ENCODE peak calls at places on chromosome 4, in ten cellular contexts. One of them, this sample, is unnamed.
A peak's percentile ranks its signal among the peaks of the same experiment; 100 is the strongest.

GRCh38 chr4:102174800-102175199 is 170.5 kb downstream of the SLC39A8 start:
- DNase-seq in stomach: no peak
- DNase-seq in HFF-Myc: no peak
- DNase-seq in fibroblast of mammary gland: peak; percentile 38
- DNase-seq in CD4-positive, alpha-beta T cell: no peak
- DNase-seq in cardiac muscle cell: peak; percentile 21
- DNase-seq in astrocyte of the spinal cord: peak; percentile 66
- DNase-seq in tibial artery: no peak
- DNase-seq in upper lobe of right lung: no peak
- DNase-seq in heart left ventricle: no peak
- DNase-seq in this sample: no peak

GRCh38 chr4:142405021-142405991 is 440.8 kb downstream of the INPP4B start:
- DNase-seq in CD4-positive, alpha-beta T cell: peak; percentile 11
- DNase-seq in cardiac muscle cell: peak; percentile 80
- DNase-seq in tibial artery: peak; percentile 43
- DNase-seq in heart left ventricle: peak; percentile 45
- DNase-seq in upper lobe of right lung: no peak
- DNase-seq in astrocyte of the spinal cord: peak; percentile 85
- DNase-seq in fibroblast of mammary gland: peak; percentile 74
- DNase-seq in HFF-Myc: peak; percentile 74
- DNase-seq in stomach: peak; percentile 38
- DNase-seq in this sample: peak; percentile 74

GRCh38 chr4:109118635-109119034 is 183.8 kb downstream of the COL25A1 start:
- DNase-seq in cardiac muscle cell: no peak
- DNase-seq in fibroblast of mammary gland: no peak
- DNase-seq in CD4-positive, alpha-beta T cell: no peak
- DNase-seq in HFF-Myc: no peak
- DNase-seq in stomach: no peak
- DNase-seq in tibial artery: no peak
- DNase-seq in upper lobe of right lung: no peak
- DNase-seq in heart left ventricle: no peak
- DNase-seq in astrocyte of the spinal cord: no peak
- DNase-seq in this sample: no peak

GRCh38 chr4:142840516-142841123 is 5.5 kb downstream of the INPP4B start:
- DNase-seq in upper lobe of right lung: no peak
- DNase-seq in tibial artery: no peak
- DNase-seq in HFF-Myc: no peak
- DNase-seq in stomach: no peak
- DNase-seq in CD4-positive, alpha-beta T cell: no peak
- DNase-seq in heart left ventricle: no peak
- DNase-seq in astrocyte of the spinal cord: peak; percentile 66
- DNase-seq in cardiac muscle cell: peak; percentile 69
- DNase-seq in fibroblast of mammary gland: peak; percentile 70
- DNase-seq in this sample: peak; percentile 31

GRCh38 chr4:40909363-40909876 is 159.7 kb downstream of the NSUN7 start:
- DNase-seq in HFF-Myc: peak; percentile 73
- DNase-seq in fibroblast of mammary gland: peak; percentile 83
- DNase-seq in cardiac muscle cell: peak; percentile 70
- DNase-seq in tibial artery: no peak
- DNase-seq in upper lobe of right lung: no peak
- DNase-seq in CD4-positive, alpha-beta T cell: no peak
- DNase-seq in astrocyte of the spinal cord: peak; percentile 77
- DNase-seq in heart left ventricle: no peak
- DNase-seq in stomach: no peak
- DNase-seq in this sample: peak; percentile 78

GRCh38 chr4:134935320-134935719 is 733.7 kb upstream of the PABPC4L start:
- DNase-seq in tibial artery: no peak
- DNase-seq in heart left ventricle: no peak
- DNase-seq in fibroblast of mammary gland: no peak
- DNase-seq in upper lobe of right lung: no peak
- DNase-seq in HFF-Myc: no peak
- DNase-seq in cardiac muscle cell: peak; percentile 11
- DNase-seq in astrocyte of the spinal cord: no peak
- DNase-seq in stomach: peak; percentile 26
- DNase-seq in CD4-positive, alpha-beta T cell: no peak
- DNase-seq in this sample: peak; percentile 19

GRCh38 chr4:15003891-15004700 is 1.8 kb downstream of the CPEB2 start:
- DNase-seq in astrocyte of the spinal cord: no peak
- DNase-seq in upper lobe of right lung: peak; percentile 79
- DNase-seq in HFF-Myc: no peak
- DNase-seq in CD4-positive, alpha-beta T cell: peak; percentile 35
- DNase-seq in tibial artery: peak; percentile 44
- DNase-seq in heart left ventricle: peak; percentile 51
- DNase-seq in stomach: peak; percentile 49
- DNase-seq in cardiac muscle cell: peak; percentile 29
- DNase-seq in fibroblast of mammary gland: no peak
- DNase-seq in this sample: peak; percentile 56

GRCh38 chr4:108129226-108129625 is 39.5 kb downstream of the LEF1 start:
- DNase-seq in upper lobe of right lung: no peak
- DNase-seq in cardiac muscle cell: no peak
- DNase-seq in heart left ventricle: no peak
- DNase-seq in HFF-Myc: no peak
- DNase-seq in CD4-positive, alpha-beta T cell: no peak
- DNase-seq in tibial artery: no peak
- DNase-seq in fibroblast of mammary gland: no peak
- DNase-seq in astrocyte of the spinal cord: no peak
- DNase-seq in stomach: no peak
- DNase-seq in this sample: no peak

GRCh38 chr4:119971763-119972162 is 94.9 kb downstream of the MAD2L1 start:
- DNase-seq in heart left ventricle: no peak
- DNase-seq in astrocyte of the spinal cord: no peak
- DNase-seq in cardiac muscle cell: no peak
- DNase-seq in tibial artery: no peak
- DNase-seq in CD4-positive, alpha-beta T cell: no peak
- DNase-seq in fibroblast of mammary gland: no peak
- DNase-seq in stomach: no peak
- DNase-seq in HFF-Myc: no peak
- DNase-seq in upper lobe of right lung: no peak
- DNase-seq in this sample: no peak

GRCh38 chr4:13849778-13850177 is 222.3 kb upstream of the BOD1L1 start:
- DNase-seq in fibroblast of mammary gland: no peak
- DNase-seq in CD4-positive, alpha-beta T cell: no peak
- DNase-seq in stomach: no peak
- DNase-seq in tibial artery: no peak
- DNase-seq in upper lobe of right lung: no peak
- DNase-seq in astrocyte of the spinal cord: no peak
- DNase-seq in HFF-Myc: no peak
- DNase-seq in heart left ventricle: no peak
- DNase-seq in cardiac muscle cell: no peak
- DNase-seq in this sample: no peak

GRCh38 chr4:183362036-183362435 is 39.8 kb upstream of the CLDN24 start:
- DNase-seq in stomach: no peak
- DNase-seq in CD4-positive, alpha-beta T cell: no peak
- DNase-seq in cardiac muscle cell: no peak
- DNase-seq in HFF-Myc: no peak
- DNase-seq in heart left ventricle: no peak
- DNase-seq in upper lobe of right lung: no peak
- DNase-seq in fibroblast of mammary gland: no peak
- DNase-seq in tibial artery: no peak
- DNase-seq in astrocyte of the spinal cord: no peak
- DNase-seq in this sample: no peak

GRCh38 chr4:183360161-183360919 is 38.1 kb upstream of the CLDN24 start:
- DNase-seq in cardiac muscle cell: peak; percentile 69
- DNase-seq in heart left ventricle: no peak
- DNase-seq in HFF-Myc: no peak
- DNase-seq in stomach: no peak
- DNase-seq in astrocyte of the spinal cord: peak; percentile 38
- DNase-seq in tibial artery: no peak
- DNase-seq in CD4-positive, alpha-beta T cell: no peak
- DNase-seq in fibroblast of mammary gland: peak; percentile 52
- DNase-seq in upper lobe of right lung: peak; percentile 9
- DNase-seq in this sample: no peak

GRCh38 chr4:183366436-183366835 is 44.2 kb upstream of the CLDN24 start:
- DNase-seq in astrocyte of the spinal cord: no peak
- DNase-seq in heart left ventricle: no peak
- DNase-seq in upper lobe of right lung: no peak
- DNase-seq in HFF-Myc: no peak
- DNase-seq in fibroblast of mammary gland: no peak
- DNase-seq in tibial artery: no peak
- DNase-seq in cardiac muscle cell: no peak
- DNase-seq in stomach: no peak
- DNase-seq in CD4-positive, alpha-beta T cell: no peak
- DNase-seq in this sample: no peak

GRCh38 chr4:183364025-183364424 is 41.8 kb upstream of the CLDN24 start:
- DNase-seq in fibroblast of mammary gland: no peak
- DNase-seq in stomach: no peak
- DNase-seq in heart left ventricle: no peak
- DNase-seq in tibial artery: no peak
- DNase-seq in astrocyte of the spinal cord: no peak
- DNase-seq in cardiac muscle cell: no peak
- DNase-seq in HFF-Myc: no peak
- DNase-seq in upper lobe of right lung: no peak
- DNase-seq in CD4-positive, alpha-beta T cell: no peak
- DNase-seq in this sample: no peak

DNA sequence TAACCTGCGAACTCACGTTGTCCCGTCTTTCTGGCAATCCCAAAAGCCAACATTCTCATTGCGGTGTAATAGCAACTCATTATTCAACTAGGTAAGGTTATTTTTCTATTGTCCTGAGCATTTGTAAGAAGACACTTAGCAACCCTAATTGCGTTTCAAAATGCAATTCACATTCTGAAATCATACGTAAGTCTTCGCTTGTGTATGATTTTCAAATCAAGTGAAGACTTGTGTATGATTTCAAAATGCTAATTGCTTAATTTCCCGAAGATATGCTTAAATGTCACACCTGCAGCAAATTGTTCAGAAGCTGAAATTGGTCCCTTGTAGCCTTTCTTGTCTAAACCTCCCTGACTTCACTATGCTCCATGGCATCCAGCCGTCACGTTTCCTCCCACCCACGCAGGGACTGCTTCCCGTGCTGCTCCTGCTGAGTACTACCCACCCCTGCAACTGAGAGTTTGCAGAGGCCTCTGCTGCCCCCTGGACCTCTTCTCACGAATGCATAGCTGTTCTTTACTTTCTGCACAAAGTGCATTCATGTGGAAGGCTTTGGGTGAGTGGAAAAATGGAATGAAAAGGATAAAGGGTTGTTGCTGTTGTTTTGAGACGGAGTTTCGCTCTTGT is 40.8 kb upstream of the CLDN24 start:
- DNase-seq in upper lobe of right lung: no peak
- DNase-seq in tibial artery: no peak
- DNase-seq in astrocyte of the spinal cord: peak; percentile 16
- DNase-seq in CD4-positive, alpha-beta T cell: no peak
- DNase-seq in cardiac muscle cell: peak; percentile 68
- DNase-seq in fibroblast of mammary gland: peak; percentile 49
- DNase-seq in stomach: no peak
- DNase-seq in HFF-Myc: no peak
- DNase-seq in heart left ventricle: no peak
- DNase-seq in this sample: no peak
- TF ChIP-seq CTCF in upper lobe of right lung: no peak
- TF ChIP-seq CTCF in tibial artery: no peak
- TF ChIP-seq CTCF in astrocyte of the spinal cord: peak; percentile 25
- TF ChIP-seq CTCF in CD4-positive, alpha-beta T cell: no peak
- TF ChIP-seq CTCF in cardiac muscle cell: peak; percentile 46
- TF ChIP-seq CTCF in fibroblast of mammary gland: peak; percentile 30
- TF ChIP-seq CTCF in stomach: no peak
- TF ChIP-seq CTCF in HFF-Myc: peak; percentile 36
- TF ChIP-seq CTCF in heart left ventricle: no peak
- TF ChIP-seq CTCF in this sample: no peak

GRCh38 chr4:72527038-72527646 is 41.9 kb downstream of the ADAMTS3 start:
- DNase-seq in tibial artery: no peak
- DNase-seq in CD4-positive, alpha-beta T cell: no peak
- DNase-seq in stomach: no peak
- DNase-seq in fibroblast of mammary gland: no peak
- DNase-seq in astrocyte of the spinal cord: no peak
- DNase-seq in heart left ventricle: no peak
- DNase-seq in cardiac muscle cell: no peak
- DNase-seq in HFF-Myc: no peak
- DNase-seq in upper lobe of right lung: no peak
- DNase-seq in this sample: no peak
- TF ChIP-seq CTCF in tibial artery: no peak
- TF ChIP-seq CTCF in CD4-positive, alpha-beta T cell: no peak
- TF ChIP-seq CTCF in stomach: no peak
- TF ChIP-seq CTCF in fibroblast of mammary gland: no peak
- TF ChIP-seq CTCF in astrocyte of the spinal cord: no peak
- TF ChIP-seq CTCF in heart left ventricle: no peak
- TF ChIP-seq CTCF in cardiac muscle cell: no peak
- TF ChIP-seq CTCF in HFF-Myc: no peak
- TF ChIP-seq CTCF in upper lobe of right lung: peak; percentile 11
- TF ChIP-seq CTCF in this sample: no peak

DNA sequence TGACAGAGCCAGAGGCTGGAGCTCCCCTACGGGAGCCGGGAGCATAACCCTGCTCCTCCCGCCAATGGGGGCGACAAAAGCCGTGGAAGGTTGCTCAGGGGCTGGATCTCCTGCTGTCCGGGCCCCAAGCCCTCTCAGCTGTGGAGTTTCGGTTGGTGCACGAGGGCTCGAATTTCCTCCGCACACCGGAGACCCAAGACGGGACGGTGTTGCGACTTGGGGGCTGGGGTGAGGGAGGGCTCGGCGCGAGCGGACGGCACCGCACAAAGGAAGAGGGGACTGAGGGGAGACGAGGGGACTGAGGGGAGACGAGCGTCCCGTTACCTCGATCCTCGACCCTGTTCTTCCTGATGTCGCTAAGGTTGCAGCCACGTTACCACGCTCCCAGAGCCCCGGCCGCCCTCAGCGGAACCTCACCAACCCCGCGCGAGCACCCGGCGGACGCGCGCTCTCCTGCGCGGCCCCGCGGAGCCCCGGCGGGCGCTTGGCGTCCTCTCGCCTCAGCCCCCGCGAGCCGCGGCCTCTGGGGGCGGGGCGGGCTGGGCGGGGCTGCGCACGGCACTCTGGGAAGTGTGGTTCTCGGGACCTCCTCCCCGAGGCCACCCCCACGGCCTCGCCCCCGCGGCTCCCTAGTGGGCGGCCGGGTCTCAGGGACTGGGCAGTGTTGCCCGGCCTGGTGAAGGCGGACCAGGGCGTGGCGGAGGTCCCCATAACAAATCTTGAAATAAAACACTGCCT is at the start of gene KLHL8:
- DNase-seq in upper lobe of right lung: peak; percentile 94
- DNase-seq in HFF-Myc: peak; percentile 25
- DNase-seq in fibroblast of mammary gland: peak; percentile 76
- DNase-seq in cardiac muscle cell: peak; percentile 93
- DNase-seq in stomach: peak; percentile 86
- DNase-seq in astrocyte of the spinal cord: peak; percentile 87
- DNase-seq in CD4-positive, alpha-beta T cell: peak; percentile 73
- DNase-seq in heart left ventricle: peak; percentile 90
- DNase-seq in tibial artery: peak; percentile 78
- DNase-seq in this sample: peak; percentile 87
- TF ChIP-seq CTCF in upper lobe of right lung: no peak
- TF ChIP-seq CTCF in HFF-Myc: no peak
- TF ChIP-seq CTCF in fibroblast of mammary gland: peak; percentile 18
- TF ChIP-seq CTCF in cardiac muscle cell: peak; percentile 1
- TF ChIP-seq CTCF in stomach: no peak
- TF ChIP-seq CTCF in astrocyte of the spinal cord: no peak
- TF ChIP-seq CTCF in CD4-positive, alpha-beta T cell: no peak
- TF ChIP-seq CTCF in heart left ventricle: no peak
- TF ChIP-seq CTCF in tibial artery: no peak
- TF ChIP-seq CTCF in this sample: no peak

DNA sequence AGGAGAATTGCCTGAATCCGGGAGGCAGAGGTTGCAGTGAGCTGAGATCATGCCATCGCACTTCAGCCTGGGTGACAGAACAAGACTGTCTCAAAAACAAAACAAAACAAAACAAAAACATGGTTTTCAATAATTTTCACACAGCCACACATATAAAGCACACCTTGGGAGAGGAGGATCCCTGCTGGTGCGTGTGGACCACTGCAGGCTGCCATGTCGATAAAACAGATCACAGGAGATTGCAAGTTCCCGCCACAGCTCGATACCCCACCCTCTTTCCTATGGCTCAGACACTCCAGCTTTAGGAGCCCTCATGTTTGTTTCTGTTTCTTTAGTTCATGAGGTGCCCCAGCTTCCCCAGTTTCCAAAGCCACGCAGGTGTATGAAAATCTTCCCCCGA is 31.3 kb upstream of the CLDN24 start:
- DNase-seq in stomach: no peak
- DNase-seq in heart left ventricle: no peak
- DNase-seq in CD4-positive, alpha-beta T cell: no peak
- DNase-seq in tibial artery: no peak
- DNase-seq in upper lobe of right lung: no peak
- DNase-seq in astrocyte of the spinal cord: no peak
- DNase-seq in HFF-Myc: no peak
- DNase-seq in cardiac muscle cell: no peak
- DNase-seq in fibroblast of mammary gland: no peak
- DNase-seq in this sample: no peak
- TF ChIP-seq CTCF in stomach: no peak
- TF ChIP-seq CTCF in heart left ventricle: no peak
- TF ChIP-seq CTCF in CD4-positive, alpha-beta T cell: no peak
- TF ChIP-seq CTCF in tibial artery: no peak
- TF ChIP-seq CTCF in upper lobe of right lung: no peak
- TF ChIP-seq CTCF in astrocyte of the spinal cord: no peak
- TF ChIP-seq CTCF in HFF-Myc: no peak
- TF ChIP-seq CTCF in cardiac muscle cell: no peak
- TF ChIP-seq CTCF in fibroblast of mammary gland: no peak
- TF ChIP-seq CTCF in this sample: no peak